ENCODE peak calls at places on chromosome 9, in four cellular contexts. One of them, this sample, is unnamed.

GRCh38 chr9:113933671-113934070 is 57.6 kb downstream of the ZNF618 start:
- DNase-seq in GM12878: no peak
- DNase-seq in HepG2: no peak
- DNase-seq in K562: no peak
- DNase-seq in this sample: no peak

GRCh38 chr9:90340421-90340820 is 302.2 kb downstream of the DIRAS2 start:
- DNase-seq in K562: no peak
- DNase-seq in HepG2: no peak
- DNase-seq in GM12878: no peak
- DNase-seq in this sample: no peak

GRCh38 chr9:115133649-115134048 is 15.7 kb upstream of the TNC start:
- DNase-seq in K562: no peak
- DNase-seq in GM12878: no peak
- DNase-seq in HepG2: no peak
- DNase-seq in this sample: no peak

GRCh38 chr9:71747572-71747971 is 20.7 kb downstream of the CEMIP2 start:
- DNase-seq in K562: no peak
- DNase-seq in GM12878: no peak
- DNase-seq in HepG2: no peak
- DNase-seq in this sample: no peak

GRCh38 chr9:108467653-108468324 is 388.0 kb downstream of the ACTL7B start:
- DNase-seq in K562: no peak
- DNase-seq in HepG2: peak
- DNase-seq in GM12878: no peak
- DNase-seq in this sample: no peak

GRCh38 chr9:121218357-121219027 is 16.8 kb upstream of the RAB14 start:
- DNase-seq in GM12878: no peak
- DNase-seq in K562: no peak
- DNase-seq in HepG2: no peak
- DNase-seq in this sample: no peak

GRCh38 chr9:18190671-18191374 is 283.1 kb upstream of the ADAMTSL1 start:
- DNase-seq in HepG2: no peak
- DNase-seq in K562: no peak
- DNase-seq in GM12878: no peak
- DNase-seq in this sample: no peak

GRCh38 chr9:110217656-110218099 is 9.7 kb upstream of the C9orf152 start:
- DNase-seq in GM12878: no peak
- DNase-seq in K562: no peak
- DNase-seq in HepG2: peak
- DNase-seq in this sample: no peak

GRCh38 chr9:80127920-80128319 is 556.2 kb downstream of the TLE4 start:
- DNase-seq in GM12878: no peak
- DNase-seq in K562: no peak
- DNase-seq in HepG2: no peak
- DNase-seq in this sample: no peak

GRCh38 chr9:110155744-110156143 is 52.2 kb downstream of the C9orf152 start:
- DNase-seq in GM12878: no peak
- DNase-seq in HepG2: no peak
- DNase-seq in K562: no peak
- DNase-seq in this sample: no peak

GRCh38 chr9:117461386-117461785 is 46.5 kb upstream of the ASTN2 start:
- DNase-seq in HepG2: no peak
- DNase-seq in GM12878: no peak
- DNase-seq in K562: no peak
- DNase-seq in this sample: no peak

GRCh38 chr9:121736147-121736721 is 84.8 kb downstream of the DAB2IP start:
- DNase-seq in HepG2: no peak
- DNase-seq in K562: peak
- DNase-seq in GM12878: no peak
- DNase-seq in this sample: no peak

GRCh38 chr9:107674937-107675277 is 185.3 kb upstream of the KLF4 start:
- DNase-seq in HepG2: no peak
- DNase-seq in GM12878: no peak
- DNase-seq in K562: no peak
- DNase-seq in this sample: no peak

GRCh38 chr9:126860077-126860756 is at the start of gene ZBTB34:
- DNase-seq in K562: peak
- DNase-seq in HepG2: peak
- DNase-seq in GM12878: no peak
- DNase-seq in this sample: peak

GRCh38 chr9:115034801-115035200 is 83.2 kb downstream of the TNC start:
- DNase-seq in GM12878: no peak
- DNase-seq in K562: no peak
- DNase-seq in HepG2: no peak
- DNase-seq in this sample: no peak

GRCh38 chr9:16314476-16314875 is 556.0 kb downstream of the BNC2 start:
- DNase-seq in K562: no peak
- DNase-seq in HepG2: no peak
- DNase-seq in GM12878: no peak
- DNase-seq in this sample: no peak

GRCh38 chr9:70121818-70122436 is 78.3 kb downstream of the MAMDC2 start:
- DNase-seq in GM12878: no peak
- DNase-seq in HepG2: no peak
- DNase-seq in K562: no peak
- DNase-seq in this sample: no peak

GRCh38 chr9:33619666-33620404 is 95.8 kb downstream of the ANKRD18B start:
- DNase-seq in K562: peak
- DNase-seq in GM12878: no peak
- DNase-seq in HepG2: peak
- DNase-seq in this sample: no peak

GRCh38 chr9:77291714-77292113 is 114.4 kb downstream of the VPS13A start:
- DNase-seq in K562: peak
- DNase-seq in HepG2: peak
- DNase-seq in GM12878: no peak
- DNase-seq in this sample: no peak

GRCh38 chr9:133633681-133633990 is 2.5 kb upstream of the DBH start:
- DNase-seq in GM12878: no peak
- DNase-seq in K562: no peak
- DNase-seq in HepG2: no peak
- DNase-seq in this sample: no peak

GRCh38 chr9:33620738-33621439 is 96.8 kb downstream of the ANKRD18B start:
- DNase-seq in K562: no peak
- DNase-seq in HepG2: no peak
- DNase-seq in GM12878: no peak
- DNase-seq in this sample: no peak

GRCh38 chr9:87714819-87715218 is 11.1 kb upstream of the CTSL start:
- DNase-seq in HepG2: peak
- DNase-seq in GM12878: no peak
- DNase-seq in K562: peak
- DNase-seq in this sample: no peak

GRCh38 chr9:86202338-86202882 is 57.0 kb downstream of the C9orf153 start:
- DNase-seq in GM12878: peak
- DNase-seq in HepG2: peak
- DNase-seq in K562: peak
- DNase-seq in this sample: peak

GRCh38 chr9:89623925-89624420 is 19.2 kb downstream of the GADD45G start:
- DNase-seq in K562: no peak
- DNase-seq in HepG2: no peak
- DNase-seq in GM12878: no peak
- DNase-seq in this sample: no peak

GRCh38 chr9:108671794-108672193 is 184.0 kb downstream of the ACTL7B start:
- DNase-seq in GM12878: no peak
- DNase-seq in HepG2: no peak
- DNase-seq in K562: no peak
- DNase-seq in this sample: no peak

GRCh38 chr9:33458444-33458843 is 11.1 kb upstream of the AQP3 start:
- DNase-seq in K562: peak
- DNase-seq in GM12878: peak
- DNase-seq in HepG2: peak
- DNase-seq in this sample: no peak

GRCh38 chr9:96641514-96641913 is 13.6 kb downstream of the PRXL2C start:
- DNase-seq in GM12878: no peak
- DNase-seq in K562: no peak
- DNase-seq in HepG2: peak
- DNase-seq in this sample: no peak
- TF ChIP-seq TAF1 in GM12878: no peak
- TF ChIP-seq TAF1 in K562: no peak
- TF ChIP-seq TAF1 in HepG2: no peak
- TF ChIP-seq TAF1 in this sample: no peak

GRCh38 chr9:99486684-99487083 is 264.6 kb downstream of the SEC61B start:
- DNase-seq in GM12878: no peak
- DNase-seq in K562: no peak
- DNase-seq in HepG2: no peak
- DNase-seq in this sample: no peak

GRCh38 chr9:99490736-99491135 is 268.7 kb downstream of the SEC61B start:
- DNase-seq in HepG2: no peak
- DNase-seq in GM12878: no peak
- DNase-seq in K562: no peak
- DNase-seq in this sample: no peak

GRCh38 chr9:99488109-99489042 is 266.3 kb downstream of the SEC61B start:
- DNase-seq in K562: no peak
- DNase-seq in GM12878: no peak
- DNase-seq in HepG2: no peak
- DNase-seq in this sample: no peak

GRCh38 chr9:99491408-99492259 is 269.6 kb downstream of the SEC61B start:
- DNase-seq in HepG2: no peak
- DNase-seq in GM12878: peak
- DNase-seq in K562: no peak
- DNase-seq in this sample: no peak

DNA sequence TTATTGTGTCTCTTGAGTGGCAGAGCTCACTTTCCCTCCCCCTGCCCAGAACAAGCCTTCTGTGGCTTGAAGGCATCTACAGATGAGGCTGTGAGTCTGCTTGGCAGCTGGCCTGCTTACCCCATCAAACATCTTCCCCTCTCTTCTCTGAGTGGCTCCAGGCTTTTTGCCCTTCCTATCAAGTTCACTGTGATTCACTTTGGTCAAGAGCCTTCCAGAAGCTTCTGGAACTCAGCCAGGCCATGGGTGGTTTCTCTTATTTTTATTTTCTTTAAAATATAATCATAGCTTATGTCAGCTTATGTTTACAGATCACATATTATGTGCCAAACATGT is 266.9 kb downstream of the SEC61B start:
- DNase-seq in K562: no peak
- DNase-seq in HepG2: no peak
- DNase-seq in GM12878: no peak
- DNase-seq in this sample: no peak
- TF ChIP-seq TAF1 in K562: no peak
- TF ChIP-seq TAF1 in HepG2: no peak
- TF ChIP-seq TAF1 in GM12878: no peak
- TF ChIP-seq TAF1 in this sample: no peak

DNA sequence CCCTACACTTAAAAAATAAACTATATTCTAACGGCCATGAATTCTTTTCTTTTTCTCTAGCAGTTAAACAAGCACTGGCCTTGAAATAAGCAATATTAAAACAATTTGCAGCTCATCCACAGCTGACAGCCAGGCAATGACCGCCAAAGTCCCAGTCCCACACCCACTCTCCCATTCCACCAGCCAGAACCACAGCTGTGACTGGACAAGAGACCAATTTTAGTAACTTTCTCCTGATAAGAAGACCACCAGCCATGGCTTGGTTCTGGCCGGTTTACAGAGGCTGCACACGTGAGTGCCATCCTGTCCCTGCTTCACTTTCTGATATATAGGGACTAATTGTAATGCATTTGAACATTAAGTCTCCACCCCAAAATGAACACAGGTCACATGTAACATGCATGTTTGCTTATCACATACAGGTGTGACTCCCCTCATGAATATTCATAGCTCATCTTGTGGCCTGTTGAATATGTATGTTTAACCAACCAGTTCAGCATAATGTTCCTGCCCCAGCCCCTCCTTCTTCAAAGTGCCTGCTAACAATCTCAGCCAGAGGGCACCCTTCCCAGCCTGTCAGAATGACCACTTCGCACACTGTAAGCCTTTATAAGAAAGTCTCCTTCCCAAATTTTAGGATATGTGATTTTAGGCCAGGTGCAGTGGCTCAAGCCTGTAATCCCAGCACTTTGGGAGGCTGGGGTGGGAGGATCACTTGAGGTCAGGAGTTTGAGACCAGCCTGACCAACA is 23.9 kb upstream of the FANCC start:
- DNase-seq in HepG2: no peak
- DNase-seq in K562: no peak
- DNase-seq in GM12878: no peak
- DNase-seq in this sample: no peak
- TF ChIP-seq TAF1 in HepG2: no peak
- TF ChIP-seq TAF1 in K562: no peak
- TF ChIP-seq TAF1 in GM12878: no peak
- TF ChIP-seq TAF1 in this sample: no peak

DNA sequence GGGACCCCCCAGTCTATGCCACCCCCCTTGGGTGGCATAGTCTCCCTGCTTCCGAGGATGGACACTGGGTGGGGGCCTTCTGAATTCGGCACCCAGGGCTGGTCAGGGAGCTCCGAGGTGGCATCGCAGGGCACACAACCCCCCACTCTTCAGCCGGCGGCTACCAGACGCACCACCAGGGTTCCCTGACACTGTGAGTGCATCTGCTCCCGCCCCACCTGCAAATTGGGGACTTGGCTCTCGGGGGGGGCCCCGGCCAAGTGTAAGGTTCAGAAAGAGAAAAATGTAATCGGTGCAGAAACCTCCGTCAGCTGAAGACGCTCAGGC is 12.7 kb upstream of the QSOX2 start:
- DNase-seq in GM12878: no peak
- DNase-seq in HepG2: no peak
- DNase-seq in K562: no peak
- DNase-seq in this sample: no peak
- TF ChIP-seq TAF1 in GM12878: no peak
- TF ChIP-seq TAF1 in HepG2: no peak
- TF ChIP-seq TAF1 in K562: no peak
- TF ChIP-seq TAF1 in this sample: no peak